ENCODE peak calls at places on chromosomes 7 and 10, in four cellular contexts. B is vagina; F is smooth muscle cell of the brain vasculature; E is activated naive CD4-positive, alpha-beta T cell treated with Interleukin-2 at 50 U/mL for 16 hours. I is an unnamed sample.

GRCh38 chr7:142338633-142339501 is 81.0 kb upstream of the PRSS58 start:
- DNase-seq in B (no peak), F (no peak), E (no peak), I (no peak)

GRCh38 chr7:66052447-66052846 is 23.2 kb upstream of the ASL start:
- DNase-seq in B (no peak), F (no peak), E (no peak), I (no peak)

GRCh38 chr10:110353244-110354119 is 48.8 kb upstream of the SMNDC1 start:
- DNase-seq in B (no peak), F (peak; percentile 31), E (peak; percentile 69), I (peak; percentile 7)

GRCh38 chr10:34698979-34699378 is 116.1 kb downstream of the PARD3 start:
- DNase-seq in B (no peak), F (no peak), E (no peak), I (no peak)

GRCh38 chr10:22993314-22993713 is 65.5 kb downstream of the ARMC3 start:
- DNase-seq in B (no peak), F (no peak), E (no peak), I (no peak)

GRCh38 chr7:1727812-1728570 is 57.9 kb downstream of the ELFN1 start:
- DNase-seq in B (no peak), F (no peak), E (no peak), I (no peak)

GRCh38 chr7:20113423-20114027 is 103.7 kb downstream of the MACC1 start:
- DNase-seq in B (no peak), F (no peak), E (no peak), I (no peak)

GRCh38 chr7:43612599-43613589 is 30.0 kb downstream of the STK17A start:
- DNase-seq in B (no peak), F (peak; percentile 4), E (no peak), I (no peak)

GRCh38 chr7:1291040-1291689 is 58.5 kb downstream of the UNCX start:
- DNase-seq in B (no peak), F (no peak), E (no peak), I (no peak)

I was measured in occipital lobe.